ENCODE peak calls at places on chromosome 22, in seven cellular contexts. I is SK-N-SH, C is IMR-90, F is fibroblast of lung, T is neuronal stem cell, A is H9, W is mammary epithelial cell. D is an unnamed sample.

GRCh38 chr22:46315976-46316375 is 19.3 kb downstream of the GTSE1 start:
- DNase-seq in F (no peak), A (no peak), W (no peak), T (no peak), C (no peak), I (no peak), D (no peak)

GRCh38 chr22:43209523-43209890 is 22.6 kb upstream of the TTLL12 start:
- DNase-seq in F (no peak), C (no peak), I (no peak), W (no peak), T (no peak), A (no peak), D (no peak)

GRCh38 chr22:47333625-47334024 is 571.2 kb downstream of the TBC1D22A start:
- DNase-seq in T (no peak), C (peak; percentile 71), A (no peak), W (peak; percentile 4), F (peak; percentile 59), I (no peak), D (no peak)

GRCh38 chr22:38614331-38615122 is 41.7 kb downstream of the FAM227A start:
- DNase-seq in I (no peak), A (no peak), F (peak; percentile 36), W (no peak), T (no peak), C (peak; percentile 59), D (no peak)

GRCh38 chr22:28736296-28737155 is 5.1 kb downstream of the CHEK2 start:
- DNase-seq in F (no peak), I (no peak), T (no peak), A (peak; percentile 31), W (no peak), C (no peak), D (no peak)

GRCh38 chr22:19629331-19629719 is 85.0 kb upstream of the SEPTIN5 start:
- DNase-seq in T (no peak), W (no peak), I (no peak), F (no peak), A (peak; percentile 29), C (no peak), D (peak; percentile 67)

GRCh38 chr22:20298803-20299735 is 20.8 kb downstream of the DGCR6L start:
- DNase-seq in A (peak; percentile 95), T (peak; percentile 92), C (peak; percentile 67), W (peak; percentile 77), I (peak; percentile 95), F (peak; percentile 76), D (peak; percentile 92)

GRCh38 chr22:41834005-41834975 is 1.4 kb downstream of the SREBF2 start:
- DNase-seq in T (no peak), F (no peak), I (no peak), A (no peak), C (no peak), W (no peak), D (peak; percentile 62)

GRCh38 chr22:43823353-43823908 is 11.3 kb upstream of the EFCAB6 start:
- DNase-seq in A (peak; percentile 29), T (no peak), I (no peak), W (peak; percentile 9), F (peak; percentile 17), C (no peak), D (no peak)

GRCh38 chr22:36156515-36157419 is 3.8 kb downstream of the APOL3 start:
- DNase-seq in I (no peak), A (peak; percentile 56), F (peak; percentile 75), W (peak; percentile 60), T (no peak), C (peak; percentile 77), D (peak; percentile 47)

GRCh38 chr22:17046949-17047348 is 37.9 kb upstream of the IL17RA start:
- DNase-seq in I (no peak), W (no peak), C (no peak), A (no peak), T (no peak), F (no peak), D (no peak)

GRCh38 chr22:38504731-38505594 is 1.1 kb downstream of the DDX17 start:
- DNase-seq in F (peak; percentile 59), C (peak; percentile 48), I (peak; percentile 11), T (peak; percentile 27), W (peak; percentile 54), A (no peak), D (peak; percentile 63)

GRCh38 chr22:45932066-45932465 is 44.9 kb downstream of the WNT7B start:
- DNase-seq in C (no peak), T (no peak), W (no peak), F (peak; percentile 67), I (no peak), A (no peak), D (no peak)

GRCh38 chr22:17938484-17938924 is 85.9 kb downstream of the MICAL3 start:
- DNase-seq in F (peak; percentile 51), A (no peak), W (no peak), T (no peak), C (peak; percentile 37), I (no peak), D (no peak)

GRCh38 chr22:28018461-28018927 is 99.4 kb upstream of the PITPNB start:
- DNase-seq in W (no peak), I (no peak), C (no peak), A (no peak), F (no peak), T (no peak), D (no peak)

GRCh38 chr22:44359496-44360110 is 46.9 kb upstream of the SHISAL1 start:
- DNase-seq in A (no peak), C (no peak), T (no peak), F (no peak), W (no peak), I (no peak), D (no peak)

GRCh38 chr22:46027219-46028068 is 50.5 kb upstream of the WNT7B start:
- DNase-seq in F (no peak), W (no peak), T (no peak), A (no peak), C (no peak), I (no peak), D (no peak)

GRCh38 chr22:24496661-24497060 is 1.5 kb downstream of the UPB1 start:
- DNase-seq in W (no peak), T (no peak), I (peak; percentile 54), A (no peak), C (no peak), F (no peak), D (no peak)

GRCh38 chr22:24496234-24496633 is 1.1 kb downstream of the UPB1 start:
- DNase-seq in W (no peak), I (no peak), T (no peak), F (no peak), A (no peak), C (no peak), D (no peak)

GRCh38 chr22:24495365-24495675 is 188 bp downstream of the UPB1 start:
- DNase-seq in I (no peak), W (no peak), F (no peak), C (no peak), A (no peak), T (no peak), D (no peak)

GRCh38 chr22:24494182-24494534 is 974 bp upstream of the UPB1 start:
- DNase-seq in A (no peak), W (no peak), C (no peak), T (no peak), F (no peak), I (no peak), D (no peak)

GRCh38 chr22:24494535-24495364 is at the start of gene UPB1:
- DNase-seq in F (no peak), T (no peak), W (no peak), A (peak; percentile 58), C (no peak), I (no peak), D (no peak)
- H3K4me2 ChIP-seq in F (no peak within 1 kb of the TSS), T (peak within 1 kb of the TSS; percentile 73), W (peak within 1 kb of the TSS; percentile 89), A (peak within 1 kb of the TSS; percentile 59), C (peak within 1 kb of the TSS; percentile 53), I (no peak within 1 kb of the TSS), D (no peak within 1 kb of the TSS)

DNA sequence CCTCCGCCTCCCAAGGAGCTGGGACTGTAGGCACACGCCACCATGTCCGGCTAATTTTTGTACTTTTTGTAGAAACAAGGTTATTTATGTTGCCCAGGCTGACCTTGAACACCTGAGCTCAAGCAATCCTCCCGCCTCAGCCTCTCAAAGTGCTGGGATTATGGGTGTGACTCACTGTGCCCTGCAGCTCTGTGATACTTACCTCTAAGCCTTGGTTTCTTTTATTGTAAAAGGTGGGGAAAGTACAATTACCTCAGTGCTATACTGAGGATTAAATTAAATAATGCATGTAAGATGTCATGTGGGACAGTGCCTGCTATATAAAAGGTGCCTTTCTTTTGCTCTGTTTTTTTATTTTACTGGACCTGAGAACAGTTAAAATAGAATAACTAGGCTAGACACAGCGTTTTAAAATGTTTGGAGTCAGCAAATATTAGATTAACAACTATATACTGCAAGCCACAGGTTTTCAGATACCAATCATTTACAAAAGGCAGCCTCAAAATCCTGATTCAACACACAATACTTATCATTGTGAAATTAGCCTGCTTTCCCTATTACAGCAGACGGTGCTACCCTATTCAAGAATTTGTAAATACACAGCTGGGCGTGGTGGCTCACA is 30.0 kb downstream of the PRR14L start:
- DNase-seq in I (no peak), C (no peak), F (no peak), T (no peak), A (no peak), W (peak; percentile 15), D (no peak)
- H2AFZ ChIP-seq in I (no peak overlapping the region), C (no peak overlapping the region), F (no peak overlapping the region), T (no peak overlapping the region), A (no peak overlapping the region), W (no peak overlapping the region), D (no peak overlapping the region)

GRCh38 chr22:26480611-26480932 is 3.0 kb downstream of the HPS4 start:
- DNase-seq in I (no peak), F (no peak), A (no peak), C (no peak), T (no peak), W (no peak), D (no peak)

GRCh38 chr22:26481112-26481693 is 2.4 kb downstream of the HPS4 start:
- DNase-seq in I (no peak), W (no peak), A (no peak), C (no peak), T (no peak), F (no peak), D (no peak)

GRCh38 chr22:26482171-26482570 is 1.4 kb downstream of the HPS4 start:
- DNase-seq in A (no peak), W (no peak), I (no peak), T (no peak), F (no peak), C (no peak), D (peak; percentile 67)

GRCh38 chr22:26483043-26483438 is 542 bp downstream of the HPS4 start:
- DNase-seq in C (no peak), T (no peak), F (no peak), I (no peak), W (no peak), A (no peak), D (no peak)

GRCh38 chr22:26481694-26482093 is 1.9 kb downstream of the HPS4 start:
- DNase-seq in T (no peak), W (no peak), I (no peak), C (no peak), A (no peak), F (no peak), D (peak; percentile 48)
- H3K4me1 ChIP-seq in T (peaks cover 14% of the 10 kb centered on the region), W (peaks cover 32% of the 10 kb centered on the region), I (peaks cover 27% of the 10 kb centered on the region), C (peaks cover 14% of the 10 kb centered on the region), A (no peaks in the 10 kb centered on the region), F (peaks cover 9% of the 10 kb centered on the region), D (peaks cover 75% of the 10 kb centered on the region)

DNA sequence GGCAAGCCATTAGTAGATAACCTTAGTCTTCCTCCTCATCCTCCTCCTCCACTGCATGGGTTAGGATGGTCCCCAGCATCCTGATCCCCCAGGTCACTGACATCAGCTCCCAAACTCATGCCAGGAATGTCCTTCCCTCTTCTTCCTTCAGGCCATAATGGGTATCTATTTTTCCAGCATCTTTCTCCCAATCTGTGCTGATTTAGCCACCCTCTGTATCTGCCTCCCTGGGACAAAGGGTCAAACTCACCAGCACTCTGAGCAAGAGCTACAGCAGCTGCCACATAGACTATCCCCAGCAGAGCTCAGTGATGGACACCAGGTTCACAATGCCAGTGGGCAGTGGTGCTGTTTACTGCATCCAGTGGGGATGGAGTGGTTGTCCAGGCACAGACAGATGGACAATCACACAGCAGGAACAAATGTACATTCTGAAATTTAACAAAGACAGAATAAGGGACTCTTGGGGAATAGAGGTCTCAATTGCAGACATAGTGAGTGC is 115.2 kb upstream of the TOP3B start:
- DNase-seq in A (no peak), F (no peak), C (no peak), T (no peak), I (no peak), W (no peak), D (no peak)
- H3K4me2 ChIP-seq in A (no peak overlapping the region), F (no peak overlapping the region), C (no peak overlapping the region), T (no peak overlapping the region), I (no peak overlapping the region), W (no peak overlapping the region), D (no peak overlapping the region)

D was measured in Karpas-422.